ENCODE peak calls at places on chromosomes 12 and 14, in seven cellular contexts. One of them, this sample, is unnamed.

GRCh38 chr14:98244966-98245569 is 1026.9 kb downstream of the BCL11B start:
- DNase-seq in AG04449: no peak
- DNase-seq in Panc1: no peak
- DNase-seq in left ventricle myocardium inferior: no peak
- DNase-seq in AG10803: no peak
- DNase-seq in epithelial cell of esophagus: no peak
- DNase-seq in SK-N-SH: no peak
- DNase-seq in this sample: no peak

GRCh38 chr12:31928246-31929139 is 30.7 kb upstream of the RESF1 start:
- DNase-seq in Panc1: no peak
- DNase-seq in SK-N-SH: no peak
- DNase-seq in AG04449: no peak
- DNase-seq in epithelial cell of esophagus: peak
- DNase-seq in left ventricle myocardium inferior: no peak
- DNase-seq in AG10803: no peak
- DNase-seq in this sample: no peak

GRCh38 chr12:52074006-52074405 is 4.2 kb downstream of the ATG101 start:
- DNase-seq in SK-N-SH: no peak
- DNase-seq in Panc1: no peak
- DNase-seq in left ventricle myocardium inferior: peak
- DNase-seq in AG04449: no peak
- DNase-seq in epithelial cell of esophagus: no peak
- DNase-seq in AG10803: peak
- DNase-seq in this sample: peak

GRCh38 chr12:96108321-96108720 is 72.9 kb upstream of the LTA4H start:
- DNase-seq in Panc1: no peak
- DNase-seq in AG10803: no peak
- DNase-seq in epithelial cell of esophagus: peak
- DNase-seq in SK-N-SH: no peak
- DNase-seq in AG04449: no peak
- DNase-seq in left ventricle myocardium inferior: peak
- DNase-seq in this sample: no peak

GRCh38 chr14:49918709-49919108 is 25.8 kb downstream of the ARF6 start:
- DNase-seq in AG10803: no peak
- DNase-seq in SK-N-SH: no peak
- DNase-seq in epithelial cell of esophagus: no peak
- DNase-seq in AG04449: no peak
- DNase-seq in left ventricle myocardium inferior: no peak
- DNase-seq in Panc1: no peak
- DNase-seq in this sample: no peak

GRCh38 chr12:111398530-111398929 is 7.2 kb upstream of the SH2B3 start:
- DNase-seq in left ventricle myocardium inferior: no peak
- DNase-seq in SK-N-SH: no peak
- DNase-seq in AG10803: no peak
- DNase-seq in Panc1: no peak
- DNase-seq in epithelial cell of esophagus: no peak
- DNase-seq in AG04449: no peak
- DNase-seq in this sample: no peak

GRCh38 chr12:123083661-123084571 is 67.0 kb downstream of the PITPNM2 start:
- DNase-seq in SK-N-SH: no peak
- DNase-seq in AG10803: no peak
- DNase-seq in left ventricle myocardium inferior: no peak
- DNase-seq in AG04449: no peak
- DNase-seq in Panc1: no peak
- DNase-seq in epithelial cell of esophagus: no peak
- DNase-seq in this sample: no peak

GRCh38 chr12:114982760-114983159 is 298.8 kb upstream of the TBX3 start:
- DNase-seq in Panc1: no peak
- DNase-seq in AG10803: no peak
- DNase-seq in left ventricle myocardium inferior: no peak
- DNase-seq in AG04449: no peak
- DNase-seq in epithelial cell of esophagus: peak
- DNase-seq in SK-N-SH: peak
- DNase-seq in this sample: peak

GRCh38 chr12:88855301-88855700 is 275.0 kb upstream of the KITLG start:
- DNase-seq in left ventricle myocardium inferior: no peak
- DNase-seq in epithelial cell of esophagus: no peak
- DNase-seq in SK-N-SH: no peak
- DNase-seq in AG10803: no peak
- DNase-seq in Panc1: no peak
- DNase-seq in AG04449: no peak
- DNase-seq in this sample: no peak

GRCh38 chr12:29241821-29242591 is 92.9 kb downstream of the FAR2 start:
- DNase-seq in AG04449: peak
- DNase-seq in AG10803: peak
- DNase-seq in epithelial cell of esophagus: peak
- DNase-seq in SK-N-SH: peak
- DNase-seq in Panc1: peak
- DNase-seq in left ventricle myocardium inferior: no peak
- DNase-seq in this sample: peak

GRCh38 chr14:57549165-57549564 is 55.5 kb upstream of the CCDC198 start:
- DNase-seq in AG10803: no peak
- DNase-seq in Panc1: no peak
- DNase-seq in SK-N-SH: no peak
- DNase-seq in left ventricle myocardium inferior: no peak
- DNase-seq in AG04449: no peak
- DNase-seq in epithelial cell of esophagus: no peak
- DNase-seq in this sample: no peak
- TF ChIP-seq CTCF in AG10803: no peak
- TF ChIP-seq CTCF in Panc1: no peak
- TF ChIP-seq CTCF in SK-N-SH: no peak
- TF ChIP-seq CTCF in left ventricle myocardium inferior: no peak
- TF ChIP-seq CTCF in AG04449: no peak
- TF ChIP-seq CTCF in epithelial cell of esophagus: no peak
- TF ChIP-seq CTCF in this sample: no peak

GRCh38 chr12:54033106-54033979 is 493 bp downstream of the HOXC5 start:
- DNase-seq in Panc1: no peak
- DNase-seq in left ventricle myocardium inferior: no peak
- DNase-seq in SK-N-SH: peak
- DNase-seq in AG04449: no peak
- DNase-seq in epithelial cell of esophagus: no peak
- DNase-seq in AG10803: peak
- DNase-seq in this sample: no peak
- H3K4me3 ChIP-seq in Panc1: no peak
- H3K4me3 ChIP-seq in left ventricle myocardium inferior: peak
- H3K4me3 ChIP-seq in SK-N-SH: peak
- H3K4me3 ChIP-seq in AG04449: peak
- H3K4me3 ChIP-seq in epithelial cell of esophagus: peak
- H3K4me3 ChIP-seq in AG10803: peak
- H3K4me3 ChIP-seq in this sample: peak

GRCh38 chr14:64060648-64061096 is 207.9 kb downstream of the SYNE2 start:
- DNase-seq in AG10803: no peak
- DNase-seq in epithelial cell of esophagus: peak
- DNase-seq in left ventricle myocardium inferior: no peak
- DNase-seq in SK-N-SH: no peak
- DNase-seq in Panc1: peak
- DNase-seq in AG04449: no peak
- DNase-seq in this sample: peak
- TF ChIP-seq CTCF in AG10803: peak
- TF ChIP-seq CTCF in epithelial cell of esophagus: peak
- TF ChIP-seq CTCF in left ventricle myocardium inferior: peak
- TF ChIP-seq CTCF in SK-N-SH: peak
- TF ChIP-seq CTCF in Panc1: peak
- TF ChIP-seq CTCF in AG04449: peak
- TF ChIP-seq CTCF in this sample: peak

DNA sequence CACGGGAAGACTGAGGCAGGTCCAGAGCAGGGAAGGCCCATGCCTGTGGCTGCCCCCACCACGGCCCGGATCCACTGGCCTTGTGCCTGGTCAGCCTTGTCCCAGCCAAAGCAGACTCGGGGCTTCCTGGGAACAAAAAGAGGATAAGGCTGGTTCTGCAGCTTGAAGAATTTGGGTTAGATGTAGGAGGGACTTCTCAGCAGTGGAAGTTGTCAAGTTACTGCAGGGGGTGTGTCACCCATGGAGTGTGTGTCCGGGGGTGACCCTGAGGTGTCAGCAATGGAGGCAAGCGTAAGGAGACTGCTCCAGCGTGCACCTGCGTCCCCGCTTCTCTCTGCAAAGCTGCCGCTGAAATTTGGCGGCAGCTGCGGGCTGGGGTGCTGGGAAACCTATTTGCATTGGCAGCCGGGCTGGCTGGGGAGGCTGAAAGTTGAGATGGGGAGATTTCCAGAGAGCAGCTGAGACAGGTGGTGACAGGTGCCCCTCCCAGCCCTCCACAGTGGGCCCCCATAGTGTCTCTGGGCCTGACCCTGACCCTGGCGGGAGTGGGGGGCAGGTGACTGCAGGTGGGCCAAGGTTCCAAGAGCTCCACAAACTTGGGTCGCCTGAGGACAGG is 12.5 kb upstream of the TNFAIP2 start:
- DNase-seq in epithelial cell of esophagus: no peak
- DNase-seq in SK-N-SH: no peak
- DNase-seq in Panc1: no peak
- DNase-seq in AG10803: no peak
- DNase-seq in left ventricle myocardium inferior: no peak
- DNase-seq in AG04449: no peak
- DNase-seq in this sample: no peak
- H3K4me3 ChIP-seq in epithelial cell of esophagus: no peak
- H3K4me3 ChIP-seq in SK-N-SH: no peak
- H3K4me3 ChIP-seq in Panc1: no peak
- H3K4me3 ChIP-seq in AG10803: no peak
- H3K4me3 ChIP-seq in left ventricle myocardium inferior: no peak
- H3K4me3 ChIP-seq in AG04449: no peak
- H3K4me3 ChIP-seq in this sample: no peak

DNA sequence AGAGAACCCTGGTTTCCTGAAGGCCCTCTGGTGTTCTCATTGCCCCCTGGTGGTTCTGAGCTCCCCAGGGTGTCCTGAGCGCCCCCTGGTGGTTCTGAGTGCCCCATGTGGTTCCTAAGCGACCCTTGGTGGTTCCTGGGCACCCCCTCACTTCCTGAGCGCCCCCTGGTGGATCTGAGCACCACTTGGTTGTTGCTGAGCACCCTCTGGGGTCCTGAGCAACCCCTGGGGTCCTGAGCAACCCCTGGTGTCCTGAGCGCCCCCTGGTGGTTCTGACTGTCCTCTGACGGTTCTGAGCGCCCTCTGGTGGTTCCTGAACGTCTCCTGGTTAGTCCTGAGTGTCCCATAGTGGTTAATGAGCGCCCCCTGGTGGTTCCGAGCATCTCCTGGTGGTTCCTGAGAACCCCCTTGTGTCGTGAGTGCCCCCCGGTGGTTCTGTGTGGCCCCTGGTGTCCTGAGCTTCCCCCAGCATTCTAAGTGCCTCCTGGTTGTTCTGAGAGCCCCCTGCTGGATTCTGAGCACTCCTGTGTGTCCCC is 568.3 kb downstream of the TMEM121 start:
- DNase-seq in AG10803: no peak
- DNase-seq in Panc1: no peak
- DNase-seq in epithelial cell of esophagus: no peak
- DNase-seq in left ventricle myocardium inferior: no peak
- DNase-seq in SK-N-SH: no peak
- DNase-seq in AG04449: no peak
- DNase-seq in this sample: no peak
- TF ChIP-seq CTCF in AG10803: no peak
- TF ChIP-seq CTCF in Panc1: peak
- TF ChIP-seq CTCF in epithelial cell of esophagus: no peak
- TF ChIP-seq CTCF in left ventricle myocardium inferior: no peak
- TF ChIP-seq CTCF in SK-N-SH: no peak
- TF ChIP-seq CTCF in AG04449: no peak
- TF ChIP-seq CTCF in this sample: no peak

GRCh38 chr12:24997970-24998582 is 49.2 kb upstream of the BCAT1 start:
- DNase-seq in SK-N-SH: no peak
- DNase-seq in epithelial cell of esophagus: no peak
- DNase-seq in Panc1: peak
- DNase-seq in AG04449: peak
- DNase-seq in left ventricle myocardium inferior: no peak
- DNase-seq in AG10803: peak
- DNase-seq in this sample: peak
- H3K4me3 ChIP-seq in SK-N-SH: no peak
- H3K4me3 ChIP-seq in epithelial cell of esophagus: no peak
- H3K4me3 ChIP-seq in Panc1: no peak
- H3K4me3 ChIP-seq in AG04449: no peak
- H3K4me3 ChIP-seq in left ventricle myocardium inferior: no peak
- H3K4me3 ChIP-seq in AG10803: no peak
- H3K4me3 ChIP-seq in this sample: no peak

GRCh38 chr12:108800591-108800990 is 56.8 kb downstream of the SSH1 start:
- DNase-seq in Panc1: no peak
- DNase-seq in epithelial cell of esophagus: no peak
- DNase-seq in left ventricle myocardium inferior: no peak
- DNase-seq in SK-N-SH: no peak
- DNase-seq in AG04449: no peak
- DNase-seq in AG10803: no peak
- DNase-seq in this sample: no peak

GRCh38 chr12:108797677-108798076 is 59.7 kb downstream of the SSH1 start:
- DNase-seq in Panc1: no peak
- DNase-seq in SK-N-SH: no peak
- DNase-seq in epithelial cell of esophagus: no peak
- DNase-seq in AG04449: no peak
- DNase-seq in AG10803: no peak
- DNase-seq in left ventricle myocardium inferior: no peak
- DNase-seq in this sample: no peak

GRCh38 chr12:108798551-108799221 is 58.7 kb downstream of the SSH1 start:
- DNase-seq in AG04449: no peak
- DNase-seq in left ventricle myocardium inferior: no peak
- DNase-seq in SK-N-SH: no peak
- DNase-seq in AG10803: peak
- DNase-seq in epithelial cell of esophagus: peak
- DNase-seq in Panc1: no peak
- DNase-seq in this sample: peak

GRCh38 chr12:108801736-108802665 is 55.4 kb downstream of the SSH1 start:
- DNase-seq in left ventricle myocardium inferior: peak
- DNase-seq in Panc1: no peak
- DNase-seq in SK-N-SH: no peak
- DNase-seq in AG10803: peak
- DNase-seq in epithelial cell of esophagus: no peak
- DNase-seq in AG04449: no peak
- DNase-seq in this sample: peak

DNA sequence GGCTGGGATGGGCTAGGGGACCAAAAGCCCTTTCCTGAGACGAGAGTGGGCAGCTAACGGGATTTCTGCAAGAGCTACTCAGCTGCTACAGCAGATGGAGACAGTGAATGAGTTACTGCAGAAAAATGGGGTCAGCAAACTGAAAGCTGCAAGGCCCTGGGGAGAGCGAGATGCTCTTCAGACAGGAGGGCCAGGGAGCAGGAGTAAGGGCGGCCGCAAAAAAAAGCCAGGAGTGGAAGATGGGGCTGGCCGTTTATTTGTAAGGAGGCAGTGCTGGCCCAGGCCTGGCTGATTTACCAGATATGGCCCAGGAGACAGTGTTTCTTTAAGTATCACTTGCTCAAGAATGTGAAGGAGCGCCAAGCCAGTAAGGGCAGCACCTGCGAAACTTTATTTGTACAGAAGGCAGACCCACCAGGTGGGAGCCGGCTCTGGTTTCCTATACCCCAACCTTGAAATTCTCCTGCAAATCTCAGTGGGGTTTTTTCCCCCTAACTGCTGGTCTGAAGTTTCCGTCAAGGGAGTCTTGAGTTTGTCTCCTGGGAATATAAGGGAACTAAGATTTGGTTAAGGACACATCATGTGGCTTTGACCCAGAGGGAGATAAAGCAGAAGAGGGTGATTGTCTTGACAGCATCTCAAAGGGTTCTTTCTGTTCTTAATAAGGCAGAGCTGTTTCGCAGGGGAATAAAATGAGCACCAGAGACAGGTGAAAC is 57.7 kb downstream of the SSH1 start:
- DNase-seq in epithelial cell of esophagus: no peak
- DNase-seq in AG10803: no peak
- DNase-seq in SK-N-SH: no peak
- DNase-seq in AG04449: no peak
- DNase-seq in Panc1: no peak
- DNase-seq in left ventricle myocardium inferior: no peak
- DNase-seq in this sample: no peak
- TF ChIP-seq CTCF in epithelial cell of esophagus: no peak
- TF ChIP-seq CTCF in AG10803: peak
- TF ChIP-seq CTCF in SK-N-SH: no peak
- TF ChIP-seq CTCF in AG04449: no peak
- TF ChIP-seq CTCF in Panc1: no peak
- TF ChIP-seq CTCF in left ventricle myocardium inferior: no peak
- TF ChIP-seq CTCF in this sample: no peak

GRCh38 chr14:66403183-66403582 is 83.0 kb upstream of the CCDC196 start:
- DNase-seq in epithelial cell of esophagus: peak
- DNase-seq in AG04449: peak
- DNase-seq in Panc1: peak
- DNase-seq in left ventricle myocardium inferior: no peak
- DNase-seq in SK-N-SH: no peak
- DNase-seq in AG10803: peak
- DNase-seq in this sample: peak
- H3K4me3 ChIP-seq in epithelial cell of esophagus: no peak
- H3K4me3 ChIP-seq in AG04449: no peak
- H3K4me3 ChIP-seq in Panc1: no peak
- H3K4me3 ChIP-seq in left ventricle myocardium inferior: no peak
- H3K4me3 ChIP-seq in SK-N-SH: no peak
- H3K4me3 ChIP-seq in AG10803: no peak
- H3K4me3 ChIP-seq in this sample: no peak

This sample was measured in fibroblast of pulmonary artery.